ENCODE peak calls at places on chromosomes 4 and X, in four cellular contexts. M is sigmoid colon, Q is K562, O is body of pancreas. P is an unnamed sample.

GRCh38 chr4:73520821-73521220 is 39.3 kb downstream of the AFM start:
- DNase-seq in M (no peak), O (no peak), Q (no peak), P (no peak)

GRCh38 chr4:118337954-118338353 is 14.8 kb downstream of the PRSS12 start:
- DNase-seq in O (no peak), M (no peak), Q (no peak), P (no peak)

GRCh38 chrX:114152130-114152529 is 431.8 kb upstream of the HTR2C start:
- DNase-seq in Q (peak; percentile 27), M (no peak), O (no peak), P (no peak)

GRCh38 chrX:130165181-130165702 is 399 bp downstream of the AIFM1 start:
- DNase-seq in O (no peak), M (no peak), Q (no peak), P (no peak)

GRCh38 chr4:17722361-17722710 is 59.1 kb downstream of the FAM184B start:
- DNase-seq in M (no peak), Q (no peak), O (no peak), P (no peak)

GRCh38 chr4:47287735-47288134 is 175.8 kb downstream of the COMMD8 start:
- DNase-seq in O (no peak), Q (no peak), M (no peak), P (no peak)

GRCh38 chrX:117998171-117998570 is 118.4 kb downstream of the KLHL13 start:
- DNase-seq in M (no peak), Q (no peak), O (no peak), P (no peak)

GRCh38 chr4:103934178-103934789 is 214.5 kb upstream of the TACR3 start:
- DNase-seq in M (no peak), Q (peak; percentile 25), O (peak; percentile 45), P (no peak)

GRCh38 chr4:122854444-122854843 is 27.8 kb downstream of the FGF2 start:
- DNase-seq in Q (no peak), O (no peak), M (no peak), P (peak; percentile 19)

GRCh38 chr4:16026155-16026761 is 57.6 kb downstream of the PROM1 start:
- DNase-seq in O (peak; percentile 13), M (no peak), Q (peak; percentile 49), P (no peak)

GRCh38 chrX:102517331-102517730 is 792 bp upstream of the TMSB15A start:
- DNase-seq in O (no peak), Q (no peak), M (no peak), P (no peak)

GRCh38 chrX:46912098-46912672 is at the start of gene JADE3:
- DNase-seq in O (peak; percentile 83), M (peak; percentile 85), Q (peak; percentile 70), P (peak; percentile 78)

GRCh38 chrX:103756736-103757135 is 19.9 kb upstream of the PLP1 start:
- DNase-seq in M (no peak), Q (no peak), O (no peak), P (no peak)

GRCh38 chrX:74382613-74383012 is 38.7 kb upstream of the SLC16A2 start:
- DNase-seq in O (peak; percentile 78), M (peak; percentile 72), Q (peak; percentile 62), P (peak; percentile 27)

GRCh38 chr4:100869266-100869665 is 351.4 kb upstream of the EMCN start:
- DNase-seq in O (no peak), M (no peak), Q (no peak), P (no peak)
- TF ChIP-seq POLR2A in O (no peak), M (no peak), Q (no peak), P (no peak)

GRCh38 chr4:173522160-173522873 is 7.7 kb downstream of the HAND2 start:
- DNase-seq in M (peak; percentile 97), Q (peak; percentile 45), O (peak; percentile 71), P (peak; percentile 89)
- TF ChIP-seq POLR2A in M (peak; percentile 61), Q (peak; percentile 32), O (peak; percentile 29), P (peak; percentile 33)

DNA sequence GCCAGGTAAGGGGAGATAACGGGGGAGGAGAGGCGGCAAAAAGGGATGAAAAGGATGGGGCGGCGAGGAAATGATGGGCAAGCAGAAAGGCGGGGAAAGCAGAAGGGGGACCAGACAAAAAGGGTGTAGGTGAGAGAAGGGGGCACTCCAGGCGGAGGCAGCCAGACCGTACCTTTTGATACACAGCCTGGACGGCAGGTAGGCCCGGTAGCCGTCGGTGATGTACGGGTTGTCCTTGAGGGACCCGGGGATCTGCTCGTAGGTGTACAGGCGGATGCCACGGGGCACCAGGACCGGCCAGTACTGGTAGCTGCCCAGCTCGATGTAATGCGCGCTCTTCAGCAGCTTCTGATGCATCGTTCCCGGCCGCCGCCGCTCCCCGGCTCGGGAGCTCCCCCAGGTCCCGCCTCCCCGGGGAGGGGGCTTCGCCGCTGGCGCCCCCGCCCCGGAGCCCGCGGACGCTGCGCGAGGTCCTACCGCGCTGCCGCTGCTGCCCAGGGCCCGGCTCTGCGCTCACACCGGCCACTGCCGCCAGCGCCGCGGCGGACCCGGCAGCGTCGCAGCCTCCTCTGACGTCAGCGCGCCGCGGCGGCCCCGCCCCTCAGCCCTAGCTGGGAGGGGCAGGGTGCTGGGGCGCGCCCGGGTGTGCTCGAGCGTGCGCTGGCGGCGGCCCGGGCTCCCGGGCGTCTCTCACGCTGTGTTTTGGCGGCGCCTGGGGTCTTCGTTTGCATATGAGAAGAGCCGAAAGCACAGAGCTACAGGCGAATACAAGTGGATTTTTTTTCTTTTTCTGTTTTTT is at the start of gene PAQR3:
- DNase-seq in Q (peak; percentile 94), M (peak; percentile 92), O (peak; percentile 88), P (peak; percentile 90)
- TF ChIP-seq POLR2A in Q (peak; percentile 74), M (no peak), O (peak; percentile 37), P (peak; percentile 52)

GRCh38 chr4:968221-968620 is 5.1 kb downstream of the DGKQ start:
- DNase-seq in O (no peak), Q (no peak), M (no peak), P (no peak)

GRCh38 chr4:971670-972500 is 1.5 kb downstream of the DGKQ start:
- DNase-seq in Q (no peak), O (no peak), M (no peak), P (no peak)

GRCh38 chr4:970854-971520 is 2.4 kb downstream of the DGKQ start:
- DNase-seq in Q (no peak), O (no peak), M (no peak), P (no peak)

GRCh38 chr4:968621-969394 is 4.6 kb downstream of the DGKQ start:
- DNase-seq in O (peak; percentile 68), M (no peak), Q (no peak), P (no peak)

GRCh38 chr4:970046-970745 is 3.2 kb downstream of the DGKQ start:
- DNase-seq in M (no peak), Q (no peak), O (no peak), P (no peak)
- TF ChIP-seq POLR2A in M (no peak), Q (no peak), O (no peak), P (no peak)

DNA sequence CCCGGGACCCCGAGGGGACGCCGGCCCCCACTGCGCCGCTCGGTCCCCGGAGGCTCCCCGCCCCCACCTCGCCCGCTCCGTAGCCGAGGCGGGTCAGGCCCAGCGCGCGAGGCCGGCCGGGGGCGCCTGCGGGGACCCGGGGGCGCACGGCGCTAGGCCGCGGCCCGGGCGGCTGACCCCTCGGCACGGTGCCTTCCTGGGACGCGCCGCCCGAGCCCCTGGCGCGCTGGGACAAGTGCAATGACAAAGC is 1.2 kb downstream of the IRF2 start:
- DNase-seq in M (no peak), Q (no peak), O (no peak), P (no peak)
- TF ChIP-seq POLR2A in M (no peak), Q (no peak), O (no peak), P (no peak)

GRCh38 chr4:24278693-24279092 is 305.7 kb downstream of the DHX15 start:
- DNase-seq in Q (no peak), O (no peak), M (no peak), P (no peak)
- TF ChIP-seq POLR2A in Q (no peak), O (no peak), M (no peak), P (no peak)

DNA sequence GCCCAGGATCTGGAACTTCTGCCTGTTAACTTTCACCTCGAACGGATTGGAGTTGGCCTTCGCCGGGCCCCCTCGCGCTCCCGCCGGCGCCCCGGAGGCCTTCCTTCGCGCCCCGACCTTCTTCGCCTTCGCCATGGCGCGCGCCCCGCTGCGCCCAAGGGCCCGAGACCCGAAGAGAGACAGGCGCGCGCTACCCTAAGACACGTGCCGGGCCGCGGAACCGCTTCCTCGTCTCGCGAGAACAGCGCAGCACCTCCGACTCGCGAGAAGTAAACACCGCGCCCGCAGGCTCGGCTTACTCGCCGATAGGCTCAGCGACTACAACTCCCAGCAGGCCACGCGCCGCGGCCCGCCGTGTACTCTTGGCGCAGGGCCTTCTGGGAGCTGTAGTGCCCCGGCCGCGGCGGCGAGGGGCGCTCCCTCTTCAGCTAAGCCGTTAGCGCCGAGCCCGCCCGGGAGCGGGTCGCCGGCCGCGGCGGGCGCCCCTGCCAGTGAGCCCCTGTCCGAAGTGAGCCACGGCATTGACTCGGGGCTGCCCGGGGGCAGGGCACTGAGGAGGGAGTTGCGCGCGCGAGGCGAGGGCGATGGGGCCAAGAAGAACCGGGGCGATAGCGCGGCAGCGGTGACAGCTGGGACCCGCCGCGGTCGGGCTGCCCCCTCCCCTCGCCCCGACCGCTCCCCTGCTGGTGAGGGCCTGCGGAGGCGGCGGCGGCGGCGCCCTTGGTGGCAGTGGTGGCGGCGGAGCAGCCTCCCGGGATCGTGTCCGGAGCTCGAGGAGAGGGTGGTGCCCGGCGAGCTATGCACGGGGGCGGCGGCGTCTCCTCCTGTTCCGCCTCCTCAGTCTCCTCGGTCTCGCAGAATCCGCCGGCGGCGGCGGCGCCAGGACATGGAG is at the start of the genes GRK4 and NOP14:
- DNase-seq in M (peak; percentile 99), O (peak; percentile 99), Q (peak; percentile 90), P (peak; percentile 99)
- TF ChIP-seq POLR2A in M (no peak), O (peak; percentile 74), Q (peak; percentile 88), P (peak; percentile 67)

GRCh38 chr4:164753873-164754488 is at the start of gene SMIM31:
- DNase-seq in O (no peak), M (no peak), Q (no peak), P (no peak)
- TF ChIP-seq POLR2A in O (no peak), M (no peak), Q (no peak), P (no peak)

GRCh38 chr4:13544556-13545393 is 467 bp upstream of the NKX3-2 start:
- DNase-seq in O (peak; percentile 70), Q (peak; percentile 93), M (peak; percentile 97), P (no peak)
- TF ChIP-seq POLR2A in O (no peak), Q (peak; percentile 30), M (peak; percentile 34), P (no peak)